ENCODE peak calls at places on chromosome 18, in nine cellular contexts. One of them, this sample, is unnamed.

GRCh38 chr18:32553640-32554039 is 83.0 kb upstream of the GAREM1 start:
- DNase-seq in fibroblast of villous mesenchyme: no peak
- DNase-seq in GM13976: no peak
- DNase-seq in transverse colon: no peak
- DNase-seq in GM13977: no peak
- DNase-seq in nephron progenitor cell: no peak
- DNase-seq in lung: no peak
- DNase-seq in right atrium auricular region: no peak
- DNase-seq in IMR-90: no peak
- DNase-seq in this sample: no peak

GRCh38 chr18:26526128-26526965 is 22.0 kb downstream of the KCTD1 start:
- DNase-seq in IMR-90: no peak
- DNase-seq in GM13976: no peak
- DNase-seq in fibroblast of villous mesenchyme: no peak
- DNase-seq in lung: no peak
- DNase-seq in right atrium auricular region: peak; percentile 9
- DNase-seq in transverse colon: no peak
- DNase-seq in GM13977: no peak
- DNase-seq in nephron progenitor cell: no peak
- DNase-seq in this sample: no peak

GRCh38 chr18:31942301-31942998 is 478 bp downstream of the TRAPPC8 start:
- DNase-seq in IMR-90: peak; percentile 54
- DNase-seq in GM13976: peak; percentile 73
- DNase-seq in fibroblast of villous mesenchyme: peak; percentile 68
- DNase-seq in right atrium auricular region: no peak
- DNase-seq in transverse colon: peak; percentile 56
- DNase-seq in nephron progenitor cell: no peak
- DNase-seq in GM13977: peak; percentile 68
- DNase-seq in lung: peak; percentile 37
- DNase-seq in this sample: no peak

GRCh38 chr18:30485078-30485477 is 557.5 kb downstream of the DSC3 start:
- DNase-seq in GM13976: no peak
- DNase-seq in fibroblast of villous mesenchyme: no peak
- DNase-seq in nephron progenitor cell: no peak
- DNase-seq in GM13977: peak; percentile 2
- DNase-seq in lung: no peak
- DNase-seq in right atrium auricular region: no peak
- DNase-seq in transverse colon: no peak
- DNase-seq in IMR-90: no peak
- DNase-seq in this sample: no peak

GRCh38 chr18:54828290-54828871 is at the start of gene RAB27B:
- DNase-seq in lung: peak; percentile 85
- DNase-seq in right atrium auricular region: peak; percentile 68
- DNase-seq in nephron progenitor cell: peak; percentile 81
- DNase-seq in transverse colon: peak; percentile 88
- DNase-seq in fibroblast of villous mesenchyme: peak; percentile 94
- DNase-seq in GM13977: no peak
- DNase-seq in GM13976: no peak
- DNase-seq in IMR-90: peak; percentile 85
- DNase-seq in this sample: peak; percentile 88

GRCh38 chr18:8706981-8707940 is 1.9 kb downstream of the MTCL1 start:
- DNase-seq in transverse colon: no peak
- DNase-seq in lung: peak; percentile 53
- DNase-seq in nephron progenitor cell: peak; percentile 64
- DNase-seq in fibroblast of villous mesenchyme: peak; percentile 84
- DNase-seq in GM13977: peak; percentile 38
- DNase-seq in right atrium auricular region: no peak
- DNase-seq in IMR-90: peak; percentile 73
- DNase-seq in GM13976: peak; percentile 31
- DNase-seq in this sample: peak; percentile 85

GRCh38 chr18:34158881-34159690 is 65.6 kb downstream of the NOL4 start:
- DNase-seq in transverse colon: no peak
- DNase-seq in GM13977: peak; percentile 11
- DNase-seq in fibroblast of villous mesenchyme: no peak
- DNase-seq in IMR-90: peak; percentile 0
- DNase-seq in GM13976: peak; percentile 38
- DNase-seq in right atrium auricular region: no peak
- DNase-seq in nephron progenitor cell: peak; percentile 85
- DNase-seq in lung: no peak
- DNase-seq in this sample: peak; percentile 86

GRCh38 chr18:75679347-75679746 is 251.8 kb upstream of the SMIM21 start:
- DNase-seq in transverse colon: no peak
- DNase-seq in fibroblast of villous mesenchyme: no peak
- DNase-seq in right atrium auricular region: peak; percentile 71
- DNase-seq in GM13977: no peak
- DNase-seq in GM13976: no peak
- DNase-seq in nephron progenitor cell: no peak
- DNase-seq in lung: no peak
- DNase-seq in IMR-90: no peak
- DNase-seq in this sample: no peak

GRCh38 chr18:42480521-42480920 is 525.5 kb downstream of the PIK3C3 start:
- DNase-seq in GM13977: no peak
- DNase-seq in fibroblast of villous mesenchyme: no peak
- DNase-seq in lung: no peak
- DNase-seq in GM13976: no peak
- DNase-seq in nephron progenitor cell: peak; percentile 6
- DNase-seq in right atrium auricular region: no peak
- DNase-seq in IMR-90: no peak
- DNase-seq in transverse colon: no peak
- DNase-seq in this sample: no peak

GRCh38 chr18:24160086-24160485 is 21.2 kb downstream of the CABYR start:
- DNase-seq in transverse colon: no peak
- DNase-seq in IMR-90: no peak
- DNase-seq in nephron progenitor cell: no peak
- DNase-seq in fibroblast of villous mesenchyme: no peak
- DNase-seq in lung: no peak
- DNase-seq in GM13977: no peak
- DNase-seq in right atrium auricular region: no peak
- DNase-seq in GM13976: no peak
- DNase-seq in this sample: no peak

GRCh38 chr18:9965711-9966624 is 52.2 kb downstream of the VAPA start:
- DNase-seq in fibroblast of villous mesenchyme: peak; percentile 89
- DNase-seq in right atrium auricular region: no peak
- DNase-seq in transverse colon: no peak
- DNase-seq in lung: no peak
- DNase-seq in IMR-90: peak; percentile 58
- DNase-seq in nephron progenitor cell: no peak
- DNase-seq in GM13976: no peak
- DNase-seq in GM13977: no peak
- DNase-seq in this sample: no peak

GRCh38 chr18:26479686-26480079 is 68.7 kb downstream of the KCTD1 start:
- DNase-seq in nephron progenitor cell: no peak
- DNase-seq in fibroblast of villous mesenchyme: peak; percentile 17
- DNase-seq in lung: no peak
- DNase-seq in IMR-90: peak; percentile 19
- DNase-seq in GM13977: no peak
- DNase-seq in GM13976: no peak
- DNase-seq in right atrium auricular region: no peak
- DNase-seq in transverse colon: no peak
- DNase-seq in this sample: no peak

GRCh38 chr18:22609642-22610041 is 191.9 kb upstream of the CTAGE1 start:
- DNase-seq in IMR-90: peak; percentile 16
- DNase-seq in nephron progenitor cell: no peak
- DNase-seq in fibroblast of villous mesenchyme: no peak
- DNase-seq in right atrium auricular region: peak; percentile 83
- DNase-seq in GM13976: no peak
- DNase-seq in transverse colon: peak; percentile 47
- DNase-seq in GM13977: no peak
- DNase-seq in lung: peak; percentile 54
- DNase-seq in this sample: no peak

GRCh38 chr18:61901334-61901986 is 8.7 kb upstream of the RNF152 start:
- DNase-seq in IMR-90: peak; percentile 53
- DNase-seq in GM13977: peak; percentile 77
- DNase-seq in transverse colon: peak; percentile 55
- DNase-seq in right atrium auricular region: no peak
- DNase-seq in GM13976: peak; percentile 68
- DNase-seq in nephron progenitor cell: peak; percentile 48
- DNase-seq in lung: peak; percentile 39
- DNase-seq in fibroblast of villous mesenchyme: peak; percentile 62
- DNase-seq in this sample: no peak

DNA sequence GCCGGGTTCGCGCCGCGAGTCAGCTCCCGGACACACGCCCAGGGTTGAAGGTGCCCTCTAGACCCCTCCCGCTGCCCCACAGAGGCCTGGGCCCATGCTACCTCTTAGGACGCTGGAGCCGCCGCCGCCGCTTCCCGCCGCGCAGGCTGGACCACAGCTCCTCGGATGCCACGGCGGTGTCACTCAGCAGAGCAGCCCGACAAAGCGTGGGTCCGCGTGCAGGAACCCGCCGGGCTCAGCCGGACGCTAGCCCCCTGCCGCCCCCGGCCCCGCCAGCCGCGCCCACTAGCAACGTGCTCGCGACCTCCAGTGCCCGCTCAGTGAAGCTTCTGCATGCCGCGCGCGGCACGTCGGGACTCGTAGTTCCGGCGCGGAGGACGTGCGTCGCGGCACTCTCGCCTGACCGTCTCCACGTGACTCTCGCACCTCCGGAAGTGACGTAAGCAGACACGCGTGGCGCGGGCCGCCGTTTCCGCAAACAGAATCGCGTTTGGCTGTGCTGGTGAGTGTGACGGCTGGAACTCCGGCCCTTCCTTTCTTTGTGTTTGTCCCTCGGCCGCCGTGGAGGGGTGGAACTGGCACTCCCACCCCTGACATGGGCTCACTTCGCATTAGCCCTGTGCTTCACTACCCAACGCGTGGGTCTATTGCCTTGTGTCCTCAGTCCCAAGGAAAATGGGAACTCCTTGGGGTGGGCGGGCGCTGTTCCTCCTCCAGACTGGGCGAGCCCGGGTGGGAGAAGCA is at the start of the genes FAM210A and RNMT:
- DNase-seq in right atrium auricular region: peak; percentile 97
- DNase-seq in lung: peak; percentile 97
- DNase-seq in nephron progenitor cell: peak; percentile 92
- DNase-seq in fibroblast of villous mesenchyme: peak; percentile 97
- DNase-seq in GM13976: peak; percentile 95
- DNase-seq in IMR-90: peak; percentile 96
- DNase-seq in transverse colon: peak; percentile 97
- DNase-seq in GM13977: peak; percentile 93
- DNase-seq in this sample: peak; percentile 97
- TF ChIP-seq CTCF in right atrium auricular region: peak; percentile 49
- TF ChIP-seq CTCF in lung: peak; percentile 7
- TF ChIP-seq CTCF in nephron progenitor cell: no peak
- TF ChIP-seq CTCF in fibroblast of villous mesenchyme: peak; percentile 4
- TF ChIP-seq CTCF in GM13976: peak; percentile 32
- TF ChIP-seq CTCF in IMR-90: peak; percentile 9
- TF ChIP-seq CTCF in transverse colon: peak; percentile 35
- TF ChIP-seq CTCF in GM13977: peak; percentile 42
- TF ChIP-seq CTCF in this sample: no peak

GRCh38 chr18:46772396-46772795 is 15.5 kb upstream of the ST8SIA5 start:
- DNase-seq in GM13977: no peak
- DNase-seq in GM13976: no peak
- DNase-seq in lung: no peak
- DNase-seq in nephron progenitor cell: no peak
- DNase-seq in fibroblast of villous mesenchyme: no peak
- DNase-seq in IMR-90: no peak
- DNase-seq in transverse colon: no peak
- DNase-seq in right atrium auricular region: no peak
- DNase-seq in this sample: no peak
- TF ChIP-seq CTCF in GM13977: no peak
- TF ChIP-seq CTCF in GM13976: no peak
- TF ChIP-seq CTCF in lung: no peak
- TF ChIP-seq CTCF in nephron progenitor cell: no peak
- TF ChIP-seq CTCF in fibroblast of villous mesenchyme: no peak
- TF ChIP-seq CTCF in IMR-90: no peak
- TF ChIP-seq CTCF in transverse colon: no peak
- TF ChIP-seq CTCF in right atrium auricular region: no peak
- TF ChIP-seq CTCF in this sample: no peak

DNA sequence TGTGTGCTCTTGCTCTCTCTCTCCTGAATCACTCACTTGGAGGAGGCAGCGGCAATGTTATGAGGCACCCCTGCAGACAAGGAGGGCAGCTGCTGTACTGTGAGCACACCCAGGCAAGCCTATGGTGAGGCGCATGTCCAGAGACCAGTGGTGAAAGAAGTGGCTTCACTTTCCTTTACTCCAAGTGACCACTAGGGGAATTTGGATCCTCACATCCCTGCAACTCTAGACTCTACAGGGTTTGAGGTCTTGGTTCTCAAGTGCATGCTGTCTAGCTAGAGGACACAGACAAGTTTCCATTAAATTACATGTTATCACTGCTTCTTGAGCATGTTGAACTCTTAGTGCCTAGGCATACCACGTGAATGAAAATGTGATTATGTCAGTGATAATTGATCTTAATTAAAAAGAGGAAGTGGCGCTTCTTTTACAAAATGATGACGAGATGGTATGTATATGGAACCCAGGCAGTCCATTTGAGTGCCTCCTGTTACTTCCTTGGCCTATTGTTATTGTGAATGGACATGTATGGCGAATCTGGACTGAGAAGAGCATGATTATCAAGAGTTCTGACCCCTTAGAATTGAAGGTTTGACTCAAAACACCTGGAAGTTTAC is 181.0 kb upstream of the CDH2 start:
- DNase-seq in fibroblast of villous mesenchyme: no peak
- DNase-seq in IMR-90: no peak
- DNase-seq in right atrium auricular region: no peak
- DNase-seq in nephron progenitor cell: no peak
- DNase-seq in transverse colon: no peak
- DNase-seq in lung: no peak
- DNase-seq in GM13976: no peak
- DNase-seq in GM13977: no peak
- DNase-seq in this sample: no peak
- TF ChIP-seq CTCF in fibroblast of villous mesenchyme: peak; percentile 31
- TF ChIP-seq CTCF in IMR-90: no peak
- TF ChIP-seq CTCF in right atrium auricular region: peak; percentile 22
- TF ChIP-seq CTCF in nephron progenitor cell: peak; percentile 30
- TF ChIP-seq CTCF in transverse colon: no peak
- TF ChIP-seq CTCF in lung: no peak
- TF ChIP-seq CTCF in GM13976: no peak
- TF ChIP-seq CTCF in GM13977: no peak
- TF ChIP-seq CTCF in this sample: no peak

GRCh38 chr18:70176537-70176936 is 28.9 kb downstream of the RTTN start:
- DNase-seq in GM13977: no peak
- DNase-seq in right atrium auricular region: no peak
- DNase-seq in lung: no peak
- DNase-seq in GM13976: no peak
- DNase-seq in IMR-90: no peak
- DNase-seq in transverse colon: no peak
- DNase-seq in fibroblast of villous mesenchyme: no peak
- DNase-seq in nephron progenitor cell: no peak
- DNase-seq in this sample: no peak

GRCh38 chr18:70166668-70167067 is 38.8 kb downstream of the RTTN start:
- DNase-seq in GM13976: no peak
- DNase-seq in lung: no peak
- DNase-seq in fibroblast of villous mesenchyme: no peak
- DNase-seq in GM13977: no peak
- DNase-seq in transverse colon: no peak
- DNase-seq in IMR-90: no peak
- DNase-seq in nephron progenitor cell: no peak
- DNase-seq in right atrium auricular region: no peak
- DNase-seq in this sample: no peak

GRCh38 chr18:70175216-70175615 is 30.3 kb downstream of the RTTN start:
- DNase-seq in IMR-90: no peak
- DNase-seq in GM13977: no peak
- DNase-seq in GM13976: no peak
- DNase-seq in right atrium auricular region: no peak
- DNase-seq in transverse colon: no peak
- DNase-seq in lung: no peak
- DNase-seq in nephron progenitor cell: no peak
- DNase-seq in fibroblast of villous mesenchyme: no peak
- DNase-seq in this sample: no peak

GRCh38 chr18:70169747-70170146 is 35.7 kb downstream of the RTTN start:
- DNase-seq in transverse colon: no peak
- DNase-seq in fibroblast of villous mesenchyme: no peak
- DNase-seq in IMR-90: no peak
- DNase-seq in GM13976: no peak
- DNase-seq in lung: no peak
- DNase-seq in GM13977: no peak
- DNase-seq in right atrium auricular region: no peak
- DNase-seq in nephron progenitor cell: no peak
- DNase-seq in this sample: no peak

GRCh38 chr18:70172225-70172624 is 33.3 kb downstream of the RTTN start:
- DNase-seq in lung: no peak
- DNase-seq in GM13977: no peak
- DNase-seq in fibroblast of villous mesenchyme: peak; percentile 49
- DNase-seq in GM13976: no peak
- DNase-seq in right atrium auricular region: no peak
- DNase-seq in IMR-90: peak; percentile 39
- DNase-seq in nephron progenitor cell: no peak
- DNase-seq in transverse colon: no peak
- DNase-seq in this sample: no peak
- TF ChIP-seq CTCF in lung: no peak
- TF ChIP-seq CTCF in GM13977: peak; percentile 52
- TF ChIP-seq CTCF in fibroblast of villous mesenchyme: peak; percentile 58
- TF ChIP-seq CTCF in GM13976: peak; percentile 27
- TF ChIP-seq CTCF in right atrium auricular region: peak; percentile 46
- TF ChIP-seq CTCF in IMR-90: peak; percentile 66
- TF ChIP-seq CTCF in nephron progenitor cell: no peak
- TF ChIP-seq CTCF in transverse colon: no peak
- TF ChIP-seq CTCF in this sample: peak; percentile 58